ENCODE peak calls at places on chromosomes 1 and 21, in six cellular contexts. W is CD8-positive, alpha-beta T cell; Q is cardiac muscle cell; D is T follicular helper cell; V is naive thymus-derived CD8-positive, alpha-beta T cell; Y is sigmoid colon. B is an unnamed sample.

GRCh38 chr1:201742955-201743805 is 85.8 kb upstream of the IPO9 start:
- DNase-seq in W (no peak), Q (no peak), D (no peak), V (no peak), Y (no peak), B (no peak)

GRCh38 chr1:156356875-156357534 is 12.0 kb upstream of the RHBG start:
- DNase-seq in W (peak), Q (peak), D (peak), V (peak), Y (no peak), B (peak)

GRCh38 chr21:38037416-38037815 is 121.2 kb upstream of the KCNJ6 start:
- DNase-seq in W (no peak), Q (no peak), D (no peak), V (no peak), Y (no peak), B (no peak)

GRCh38 chr21:44965251-44966022 is 25.6 kb downstream of the SLX9 start:
- DNase-seq in W (no peak), Q (no peak), D (no peak), V (no peak), Y (no peak), B (no peak)

GRCh38 chr1:6996371-6996770 is 211.1 kb downstream of the CAMTA1 start:
- DNase-seq in W (no peak), Q (no peak), D (no peak), V (no peak), Y (no peak), B (no peak)

GRCh38 chr1:17992800-17993199 is 114.8 kb upstream of the IGSF21 start:
- DNase-seq in W (no peak), Q (no peak), D (no peak), V (no peak), Y (no peak), B (no peak)

GRCh38 chr1:156401681-156402081 is 32.7 kb downstream of the RHBG start:
- DNase-seq in W (no peak), Q (no peak), D (no peak), V (no peak), Y (no peak), B (no peak)

GRCh38 chr1:38891753-38892152 is 10.4 kb upstream of the GJA9 start:
- DNase-seq in W (no peak), Q (peak), D (no peak), V (no peak), Y (no peak), B (no peak)

GRCh38 chr1:170377896-170378634 is 153.9 kb upstream of the GORAB start:
- DNase-seq in W (no peak), Q (no peak), D (no peak), V (no peak), Y (no peak), B (no peak)